ENCODE peak calls at places on chromosomes 12 and 14, in four cellular contexts. O, W, C and V are unnamed samples.

GRCh38 chr14:102568115-102568614 is 24.3 kb upstream of the RCOR1 start:
- DNase-seq in O (no peak), W (peak; percentile 20), C (no peak), V (peak; percentile 30)

GRCh38 chr14:26730929-26731618 is 133.2 kb upstream of the NOVA1 start:
- DNase-seq in O (no peak), W (no peak), C (no peak), V (no peak)

GRCh38 chr14:102184678-102185040 is 45.0 kb downstream of the WDR20 start:
- DNase-seq in O (no peak), W (no peak), C (no peak), V (no peak)

GRCh38 chr14:94994245-94994644 is 163.1 kb downstream of the DICER1 start:
- DNase-seq in O (no peak), W (no peak), C (no peak), V (no peak)

GRCh38 chr14:89293349-89293916 is 123.6 kb downstream of the FOXN3 start:
- DNase-seq in O (no peak), W (no peak), C (no peak), V (no peak)

GRCh38 chr14:56811596-56812363 is 1.5 kb upstream of the OTX2 start:
- DNase-seq in O (no peak), W (no peak), C (no peak), V (no peak)

GRCh38 chr12:132236129-132236929 is 92.1 kb downstream of the NOC4L start:
- DNase-seq in O (no peak), W (no peak), C (no peak), V (no peak)

GRCh38 chr14:89368490-89369477 is 48.2 kb downstream of the FOXN3 start:
- DNase-seq in O (no peak), W (no peak), C (no peak), V (no peak)

GRCh38 chr14:55074662-55075061 is 23.2 kb downstream of the MAPK1IP1L start:
- DNase-seq in O (peak; percentile 36), W (no peak), C (no peak), V (peak; percentile 25)

GRCh38 chr14:96852823-96853422 is 55.7 kb downstream of the VRK1 start:
- DNase-seq in O (peak; percentile 23), W (no peak), C (peak; percentile 40), V (no peak)

GRCh38 chr12:111298583-111299436 is 70.1 kb downstream of the PHETA1 start:
- DNase-seq in O (peak; percentile 6), W (no peak), C (peak; percentile 13), V (no peak)

GRCh38 chr12:51914034-51914923 is 7.0 kb downstream of the ACVRL1 start:
- DNase-seq in O (no peak), W (no peak), C (no peak), V (no peak)

GRCh38 chr12:92032965-92033364 is 112.7 kb downstream of the BTG1 start:
- DNase-seq in O (no peak), W (no peak), C (no peak), V (no peak)

GRCh38 chr12:10214877-10215267 is 2.2 kb downstream of the GABARAPL1 start:
- DNase-seq in O (no peak), W (no peak), C (no peak), V (no peak)

GRCh38 chr12:12270226-12270625 is 3.4 kb upstream of the LRP6 start:
- DNase-seq in O (no peak), W (no peak), C (no peak), V (no peak)

GRCh38 chr14:98714604-98715003 is 557.4 kb downstream of the BCL11B start:
- DNase-seq in O (no peak), W (no peak), C (no peak), V (no peak)

GRCh38 chr14:24132061-24132685 is 1.7 kb downstream of the FITM1 start:
- DNase-seq in O (no peak), W (no peak), C (no peak), V (no peak)

GRCh38 chr14:98069712-98070133 is 1202.3 kb downstream of the BCL11B start:
- DNase-seq in O (no peak), W (no peak), C (peak; percentile 91), V (no peak)

GRCh38 chr12:2391740-2392341 is 339.1 kb downstream of the CACNA1C start:
- DNase-seq in O (no peak), W (no peak), C (no peak), V (no peak)

GRCh38 chr12:25436206-25436912 is 116.7 kb downstream of the LMNTD1 start:
- DNase-seq in O (peak; percentile 44), W (no peak), C (peak; percentile 83), V (no peak)

GRCh38 chr12:51351913-51352532 is 5.5 kb upstream of the CELA1 start:
- DNase-seq in O (peak; percentile 29), W (peak; percentile 8), C (peak; percentile 54), V (peak; percentile 35)

GRCh38 chr14:56205906-56206305 is 87.7 kb downstream of the PELI2 start:
- DNase-seq in O (no peak), W (no peak), C (no peak), V (no peak)

GRCh38 chr12:109921982-109922381 is 21.9 kb downstream of the TCHP start:
- DNase-seq in O (no peak), W (no peak), C (no peak), V (no peak)

GRCh38 chr12:46473634-46474201 is 101.1 kb upstream of the SLC38A2 start:
- DNase-seq in O (peak; percentile 86), W (no peak), C (peak; percentile 84), V (no peak)

GRCh38 chr12:6967548-6968100 is 2.8 kb downstream of the PHB2 start:
- DNase-seq in O (no peak), W (no peak), C (no peak), V (no peak)

GRCh38 chr14:58331111-58331510 is 32.8 kb downstream of the ARID4A start:
- DNase-seq in O (peak; percentile 94), W (peak; percentile 84), C (peak; percentile 98), V (peak; percentile 91)

GRCh38 chr12:62657363-62657632 is 190.7 kb downstream of the MON2 start:
- DNase-seq in O (no peak), W (no peak), C (no peak), V (no peak)

GRCh38 chr12:57765003-57765697 is 1.7 kb downstream of the CYP27B1 start:
- DNase-seq in O (no peak), W (no peak), C (no peak), V (peak; percentile 65)

GRCh38 chr12:27257104-27257848 is 13.2 kb downstream of the STK38L start:
- DNase-seq in O (no peak), W (no peak), C (no peak), V (no peak)

GRCh38 chr14:61461808-61462275 is 140.5 kb downstream of the PRKCH start:
- DNase-seq in O (no peak), W (no peak), C (peak; percentile 70), V (peak; percentile 16)

GRCh38 chr12:13000616-13000934 is 510 bp upstream of the HEBP1 start:
- DNase-seq in O (no peak), W (no peak), C (no peak), V (no peak)

GRCh38 chr12:57149309-57149900 is 2.0 kb upstream of the LRP1-AS start:
- DNase-seq in O (peak; percentile 70), W (no peak), C (no peak), V (no peak)

GRCh38 chr12:8698132-8698829 is 490 bp downstream of the RIMKLB start:
- DNase-seq in O (no peak), W (peak; percentile 9), C (no peak), V (peak; percentile 23)

GRCh38 chr12:104670439-104671406 is 214.0 kb downstream of the CHST11 start:
- DNase-seq in O (no peak), W (no peak), C (no peak), V (no peak)